ENCODE peak calls at places on chromosomes 5 and 9, in eight cellular contexts. D, L, N, Z, C, J, H and T are unnamed samples.
A peak's percentile ranks its signal among the peaks of the same experiment; 100 is the strongest.

GRCh38 chr5:5182508-5183191 is 42.5 kb downstream of the ADAMTS16 start:
- DNase-seq in D (no peak), L (no peak), N (no peak), Z (no peak), C (no peak), J (no peak), H (no peak), T (no peak)

GRCh38 chr9:18596920-18597319 is 123.0 kb downstream of the ADAMTSL1 start:
- DNase-seq in D (no peak), L (no peak), N (no peak), Z (no peak), C (peak; percentile 94), J (no peak), H (no peak), T (peak; percentile 72)

GRCh38 chr9:12680341-12680740 is 12.8 kb upstream of the TYRP1 start:
- DNase-seq in D (no peak), L (no peak), N (no peak), Z (no peak), C (no peak), J (no peak), H (no peak), T (peak; percentile 39)

GRCh38 chr5:42949348-42950090 is 90.6 kb downstream of the ANXA2R start:
- DNase-seq in D (peak; percentile 74), L (peak; percentile 64), N (peak; percentile 58), Z (peak; percentile 91), C (no peak), J (peak; percentile 80), H (peak; percentile 34), T (no peak)

GRCh38 chr5:135322744-135323143 is 76.3 kb downstream of the MACROH2A1 start:
- DNase-seq in D (no peak), L (no peak), N (no peak), Z (no peak), C (no peak), J (no peak), H (no peak), T (no peak)

GRCh38 chr5:96509721-96510383 is 76.8 kb upstream of the PCSK1 start:
- DNase-seq in D (peak; percentile 19), L (no peak), N (no peak), Z (no peak), C (peak; percentile 96), J (peak; percentile 87), H (no peak), T (peak; percentile 91)

GRCh38 chr5:146533260-146533857 is 17.4 kb upstream of the GPR151 start:
- DNase-seq in D (peak; percentile 66), L (peak; percentile 71), N (peak; percentile 49), Z (peak; percentile 69), C (peak; percentile 18), J (peak; percentile 69), H (peak; percentile 51), T (peak; percentile 32)

GRCh38 chr9:75889577-75889976 is 896 bp upstream of the PCSK5 start:
- DNase-seq in D (peak; percentile 32), L (peak; percentile 67), N (no peak), Z (no peak), C (no peak), J (no peak), H (peak; percentile 7), T (no peak)

GRCh38 chr9:95437559-95437958 is 79.2 kb downstream of the PTCH1 start:
- DNase-seq in D (no peak), L (no peak), N (no peak), Z (no peak), C (no peak), J (no peak), H (no peak), T (no peak)

GRCh38 chr9:97889941-97890557 is 32.3 kb downstream of the TRMO start:
- DNase-seq in D (peak; percentile 77), L (peak; percentile 42), N (peak; percentile 50), Z (peak; percentile 60), C (peak; percentile 15), J (peak; percentile 46), H (no peak), T (no peak)

GRCh38 chr5:124675921-124676846 is 70.3 kb downstream of the ZNF608 start:
- DNase-seq in D (no peak), L (no peak), N (no peak), Z (no peak), C (no peak), J (no peak), H (no peak), T (no peak)

GRCh38 chr5:149904293-149904886 is 40.2 kb downstream of the PDE6A start:
- DNase-seq in D (peak; percentile 63), L (no peak), N (no peak), Z (no peak), C (peak; percentile 30), J (no peak), H (no peak), T (no peak)

GRCh38 chr9:20048985-20049384 is 260.1 kb upstream of the SLC24A2 start:
- DNase-seq in D (no peak), L (no peak), N (no peak), Z (peak; percentile 33), C (no peak), J (no peak), H (no peak), T (no peak)

GRCh38 chr9:93674580-93675335 is 98.4 kb downstream of the PHF2 start:
- DNase-seq in D (no peak), L (peak; percentile 14), N (peak; percentile 4), Z (no peak), C (no peak), J (no peak), H (no peak), T (no peak)

GRCh38 chr9:86947146-86948081 is at the start of gene GAS1:
- DNase-seq in D (peak; percentile 64), L (peak; percentile 80), N (peak; percentile 51), Z (peak; percentile 79), C (peak; percentile 95), J (peak; percentile 81), H (peak; percentile 97), T (peak; percentile 90)